ENCODE peak calls at places on chromosomes 11 and 22, in four cellular contexts. X, A, T and Q are unnamed samples.
A peak's percentile ranks its signal among the peaks of the same experiment; 100 is the strongest.

GRCh38 chr11:2295971-2296912 is 5.5 kb downstream of the C11orf21 start:
- DNase-seq in X (no peak), A (no peak), T (no peak), Q (peak; percentile 3)

GRCh38 chr22:49569286-49570031 is 258.2 kb downstream of the BRD1 start:
- DNase-seq in X (peak; percentile 19), A (no peak), T (no peak), Q (no peak)

GRCh38 chr11:34219279-34219678 is 113.8 kb downstream of the NAT10 start:
- DNase-seq in X (no peak), A (no peak), T (no peak), Q (no peak)

GRCh38 chr11:69387409-69387885 is 93.5 kb downstream of the MYEOV start:
- DNase-seq in X (no peak), A (no peak), T (no peak), Q (no peak)

GRCh38 chr11:79156031-79156430 is 284.8 kb downstream of the TENM4 start:
- DNase-seq in X (no peak), A (no peak), T (no peak), Q (no peak)

GRCh38 chr11:130721736-130722135 is 194.5 kb downstream of the SNX19 start:
- DNase-seq in X (no peak), A (no peak), T (no peak), Q (no peak)

GRCh38 chr11:131776211-131776610 is 405.8 kb downstream of the NTM start:
- DNase-seq in X (no peak), A (no peak), T (no peak), Q (no peak)

GRCh38 chr11:94866231-94866827 is 98.2 kb downstream of the AMOTL1 start:
- DNase-seq in X (no peak), A (no peak), T (no peak), Q (no peak)

GRCh38 chr22:36743011-36743410 is 32.9 kb downstream of the IFT27 start:
- DNase-seq in X (no peak), A (no peak), T (no peak), Q (no peak)

GRCh38 chr11:20089796-20090653 is 70.2 kb downstream of the DBX1 start:
- DNase-seq in X (no peak), A (no peak), T (no peak), Q (no peak)

GRCh38 chr22:29205598-29206371 is at the start of gene EMID1:
- DNase-seq in X (no peak), A (no peak), T (peak; percentile 65), Q (peak; percentile 59)

GRCh38 chr22:49763138-49763537 is 64.5 kb downstream of the BRD1 start:
- DNase-seq in X (no peak), A (no peak), T (no peak), Q (no peak)

GRCh38 chr11:394034-394857 is at the start of gene PKP3:
- DNase-seq in X (no peak), A (no peak), T (no peak), Q (no peak)

GRCh38 chr11:85737738-85738137 is 51.7 kb upstream of the CCDC89 start:
- DNase-seq in X (peak; percentile 48), A (no peak), T (no peak), Q (no peak)

GRCh38 chr11:118666331-118666730 is 13.1 kb downstream of the TREH start:
- DNase-seq in X (no peak), A (no peak), T (no peak), Q (no peak)

GRCh38 chr11:72204865-72205264 is 11.7 kb upstream of the FOLR2 start:
- DNase-seq in X (no peak), A (no peak), T (no peak), Q (no peak)

GRCh38 chr11:64877390-64878222 is 815 bp downstream of the EHD1 start:
- DNase-seq in X (no peak), A (no peak), T (no peak), Q (no peak)

GRCh38 chr11:33751878-33752277 is 15.7 kb upstream of the CD59 start:
- DNase-seq in X (no peak), A (no peak), T (no peak), Q (no peak)

GRCh38 chr11:12715941-12716340 is 41.7 kb downstream of the TEAD1 start:
- DNase-seq in X (no peak), A (no peak), T (no peak), Q (peak; percentile 48)

GRCh38 chr22:22880645-22881044 is 7.0 kb upstream of the IGLL5 start:
- DNase-seq in X (no peak), A (no peak), T (no peak), Q (no peak)

GRCh38 chr11:69538840-69539239 is 57.4 kb downstream of the LINC01488 start:
- DNase-seq in X (peak; percentile 33), A (no peak), T (no peak), Q (no peak)

GRCh38 chr11:49505231-49505630 is 296.8 kb upstream of the FOLH1 start:
- DNase-seq in X (no peak), A (no peak), T (no peak), Q (no peak)

GRCh38 chr11:59212222-59212621 is 505 bp downstream of the MPEG1 start:
- DNase-seq in X (no peak), A (no peak), T (no peak), Q (no peak)

GRCh38 chr11:1400168-1401000 is 10.7 kb downstream of the BRSK2 start:
- DNase-seq in X (no peak), A (no peak), T (no peak), Q (no peak)

GRCh38 chr22:34324763-34325162 is 404.5 kb upstream of the LARGE1 start:
- DNase-seq in X (no peak), A (no peak), T (no peak), Q (no peak)

GRCh38 chr11:63993100-63993499 is 6.9 kb downstream of the OTUB1 start:
- DNase-seq in X (no peak), A (no peak), T (no peak), Q (no peak)

GRCh38 chr11:88428959-88429358 is 91.4 kb upstream of the CTSC start:
- DNase-seq in X (no peak), A (no peak), T (no peak), Q (no peak)

GRCh38 chr11:34245043-34245442 is 112.8 kb downstream of the ABTB2 start:
- DNase-seq in X (no peak), A (no peak), T (no peak), Q (no peak)

GRCh38 chr22:22169923-22170322 is 74.7 kb upstream of the VPREB1 start:
- DNase-seq in X (no peak), A (no peak), T (no peak), Q (no peak)

GRCh38 chr11:91717169-91717568 is 507.4 kb upstream of the FAT3 start:
- DNase-seq in X (no peak), A (no peak), T (no peak), Q (no peak)

GRCh38 chr11:66727282-66727882 is 1.6 kb downstream of the SPTBN2 start:
- DNase-seq in X (no peak), A (no peak), T (no peak), Q (no peak)

GRCh38 chr22:46421272-46421671 is 85.8 kb downstream of the TRMU start:
- DNase-seq in X (peak; percentile 63), A (no peak), T (no peak), Q (no peak)

GRCh38 chr22:35703861-35704584 is 13.6 kb upstream of the APOL5 start:
- DNase-seq in X (no peak), A (no peak), T (no peak), Q (no peak)

GRCh38 chr22:44444341-44445306 is 53.4 kb downstream of the RTL6 start:
- DNase-seq in X (peak; percentile 36), A (no peak), T (no peak), Q (no peak)